ENCODE peak calls at places on chromosomes 11 and 22, in four cellular contexts. One of them, this sample, is unnamed.

GRCh38 chr11:126766425-126766824 is 234.1 kb downstream of the KIRREL3 start:
- DNase-seq in HepG2: no peak
- DNase-seq in IMR-90: no peak
- DNase-seq in GM12878: no peak
- DNase-seq in this sample: peak; percentile 11

GRCh38 chr11:127926721-127927120 is 660.6 kb downstream of the ETS1 start:
- DNase-seq in IMR-90: no peak
- DNase-seq in HepG2: no peak
- DNase-seq in GM12878: no peak
- DNase-seq in this sample: no peak

GRCh38 chr11:109236188-109236587 is 185.8 kb upstream of the C11orf87 start:
- DNase-seq in GM12878: no peak
- DNase-seq in IMR-90: no peak
- DNase-seq in HepG2: no peak
- DNase-seq in this sample: no peak

GRCh38 chr11:61699737-61700160 is 19.6 kb downstream of the DAGLA start:
- DNase-seq in IMR-90: no peak
- DNase-seq in GM12878: no peak
- DNase-seq in HepG2: no peak
- DNase-seq in this sample: no peak

GRCh38 chr11:64791781-64792291 is 11.2 kb downstream of the MAP4K2 start:
- DNase-seq in HepG2: no peak
- DNase-seq in GM12878: no peak
- DNase-seq in IMR-90: no peak
- DNase-seq in this sample: no peak

GRCh38 chr11:34013893-34014571 is 37.5 kb upstream of the CAPRIN1 start:
- DNase-seq in HepG2: no peak
- DNase-seq in GM12878: no peak
- DNase-seq in IMR-90: no peak
- DNase-seq in this sample: no peak

GRCh38 chr22:41308544-41308947 is 7.2 kb downstream of the ZC3H7B start:
- DNase-seq in HepG2: peak; percentile 91
- DNase-seq in IMR-90: no peak
- DNase-seq in GM12878: no peak
- DNase-seq in this sample: no peak

GRCh38 chr11:15929371-15929801 is 427.0 kb downstream of the SOX6 start:
- DNase-seq in HepG2: no peak
- DNase-seq in GM12878: no peak
- DNase-seq in IMR-90: no peak
- DNase-seq in this sample: no peak

GRCh38 chr11:17572791-17573460 is 25.9 kb downstream of the OTOG start:
- DNase-seq in IMR-90: no peak
- DNase-seq in GM12878: no peak
- DNase-seq in HepG2: no peak
- DNase-seq in this sample: no peak

GRCh38 chr22:47457509-47458300 is 695.3 kb downstream of the TBC1D22A start:
- DNase-seq in IMR-90: no peak
- DNase-seq in HepG2: no peak
- DNase-seq in GM12878: no peak
- DNase-seq in this sample: no peak

GRCh38 chr11:102576350-102576749 is 45.8 kb upstream of the MMP7 start:
- DNase-seq in IMR-90: no peak
- DNase-seq in GM12878: no peak
- DNase-seq in HepG2: no peak
- DNase-seq in this sample: no peak

GRCh38 chr11:88051386-88051785 is 123.9 kb downstream of the RAB38 start:
- DNase-seq in HepG2: peak; percentile 15
- DNase-seq in GM12878: no peak
- DNase-seq in IMR-90: peak; percentile 47
- DNase-seq in this sample: no peak

GRCh38 chr11:9660886-9661285 is 3.0 kb upstream of the SWAP70 start:
- DNase-seq in GM12878: no peak
- DNase-seq in HepG2: no peak
- DNase-seq in IMR-90: peak; percentile 80
- DNase-seq in this sample: no peak

GRCh38 chr22:37259540-37260029 is 15.5 kb upstream of the RAC2 start:
- DNase-seq in IMR-90: peak; percentile 61
- DNase-seq in HepG2: no peak
- DNase-seq in GM12878: no peak
- DNase-seq in this sample: peak; percentile 46
- TF ChIP-seq CEBPB in IMR-90: no peak
- TF ChIP-seq CEBPB in HepG2: no peak
- TF ChIP-seq CEBPB in GM12878: no peak
- TF ChIP-seq CEBPB in this sample: no peak

GRCh38 chr11:123677510-123677909 is 23.1 kb upstream of the SCN3B start:
- DNase-seq in HepG2: no peak
- DNase-seq in IMR-90: no peak
- DNase-seq in GM12878: no peak
- DNase-seq in this sample: no peak
- TF ChIP-seq MXI1 in HepG2: no peak
- TF ChIP-seq MXI1 in IMR-90: no peak
- TF ChIP-seq MXI1 in GM12878: no peak
- TF ChIP-seq MXI1 in this sample: no peak

DNA sequence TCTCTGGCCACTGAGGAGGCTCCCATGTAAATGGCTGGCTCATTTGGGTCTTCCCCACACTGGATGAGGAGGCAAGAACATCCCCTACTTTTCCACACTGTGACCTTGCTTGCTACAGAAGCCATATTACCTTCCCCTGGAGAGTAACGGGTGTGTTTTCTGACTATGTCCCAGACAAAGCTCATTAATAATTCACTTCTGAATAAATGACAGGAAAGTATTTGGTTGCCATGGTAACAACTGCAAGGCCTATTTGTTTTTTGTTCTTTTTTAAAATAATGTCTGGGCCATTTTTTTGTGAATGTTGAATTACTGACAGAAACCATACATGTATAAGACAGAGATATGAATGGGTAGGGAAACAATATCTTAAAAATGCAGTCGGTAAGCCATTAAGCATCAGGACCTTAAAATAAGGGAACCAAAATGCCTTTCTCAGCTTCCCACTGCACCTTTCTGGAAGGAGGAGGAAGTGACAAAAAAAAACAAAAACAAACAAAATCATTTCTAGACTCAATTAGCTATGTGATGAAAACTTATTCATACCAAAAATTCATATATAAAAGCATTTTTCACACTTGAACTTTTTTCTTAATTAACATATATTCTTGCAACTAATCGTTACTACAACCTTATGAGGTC is 31.9 kb downstream of the SLC1A2 start:
- DNase-seq in HepG2: no peak
- DNase-seq in GM12878: no peak
- DNase-seq in IMR-90: peak; percentile 53
- DNase-seq in this sample: no peak
- TF ChIP-seq CEBPB in HepG2: no peak
- TF ChIP-seq CEBPB in GM12878: no peak
- TF ChIP-seq CEBPB in IMR-90: no peak
- TF ChIP-seq CEBPB in this sample: no peak

GRCh38 chr11:46914363-46914762 is 4.0 kb downstream of the LRP4 start:
- DNase-seq in HepG2: no peak
- DNase-seq in IMR-90: peak; percentile 75
- DNase-seq in GM12878: no peak
- DNase-seq in this sample: peak; percentile 4
- TF ChIP-seq MXI1 in HepG2: no peak
- TF ChIP-seq MXI1 in IMR-90: no peak
- TF ChIP-seq MXI1 in GM12878: no peak
- TF ChIP-seq MXI1 in this sample: no peak

This sample was measured in K562.